ENCODE peak calls at places on chromosomes 12 and 14, in eight cellular contexts. P is neural progenitor cell; D is ovary; W is AG20443; L is T-helper 2 cell; Y is stimulated activated CD4-positive, alpha-beta T cell treated with anti-CD3 and anti-CD28 coated beads, TNF-alpha, amount 100 ng/mL, for 4 hours; G is H9; Z is prostate gland. M is an unnamed sample.

GRCh38 chr12:131372706-131373195 is 338.1 kb upstream of the SFSWAP start:
- DNase-seq in Z (no peak), P (no peak), Y (no peak), G (no peak), W (no peak), D (no peak), L (no peak), M (no peak)

GRCh38 chr14:52338282-52338681 is 24.2 kb downstream of the PTGER2 start:
- DNase-seq in Y (no peak), D (no peak), G (no peak), Z (no peak), W (peak), P (no peak), L (no peak), M (peak)

GRCh38 chr12:111451649-111452129 is 46.0 kb downstream of the SH2B3 start:
- DNase-seq in Z (no peak), W (peak), D (no peak), L (no peak), P (peak), G (no peak), Y (no peak), M (peak)

GRCh38 chr12:81284137-81284536 is 206.3 kb downstream of the ACSS3 start:
- DNase-seq in P (peak), D (no peak), Z (no peak), Y (no peak), W (peak), G (peak), L (no peak), M (no peak)

GRCh38 chr12:83537428-83538053 is 850.8 kb downstream of the TMTC2 start:
- DNase-seq in L (no peak), Y (no peak), G (no peak), D (no peak), Z (no peak), W (no peak), P (no peak), M (peak)

GRCh38 chr14:72621387-72622065 is 272.4 kb downstream of the DPF3 start:
- DNase-seq in P (no peak), Z (no peak), G (no peak), W (no peak), L (no peak), Y (no peak), D (no peak), M (no peak)

GRCh38 chr14:94110552-94111181 is at the start of gene IFI27:
- DNase-seq in Z (no peak), W (peak), G (peak), L (no peak), P (no peak), Y (no peak), D (peak), M (no peak)

GRCh38 chr12:109730306-109731145 is 16.9 kb downstream of the FAM222A start:
- DNase-seq in L (no peak), G (no peak), Z (no peak), Y (no peak), W (no peak), D (peak), P (no peak), M (no peak)

GRCh38 chr12:69161835-69162234 is 77.5 kb upstream of the CPSF6 start:
- DNase-seq in G (no peak), L (no peak), Z (no peak), P (peak), Y (no peak), W (no peak), D (no peak), M (no peak)

GRCh38 chr14:76699901-76700590 is 61.2 kb upstream of the VASH1 start:
- DNase-seq in P (no peak), G (no peak), W (no peak), D (no peak), Y (no peak), Z (no peak), L (no peak), M (no peak)

GRCh38 chr12:108457006-108457733 is 57.9 kb upstream of the FICD start:
- DNase-seq in Z (no peak), Y (no peak), L (no peak), P (peak), G (peak), W (peak), D (no peak), M (peak)

GRCh38 chr14:34023824-34024767 is 73.2 kb upstream of the EGLN3 start:
- DNase-seq in G (no peak), D (no peak), W (no peak), L (no peak), Y (no peak), Z (no peak), P (no peak), M (no peak)

GRCh38 chr14:83558946-83559345 is 1971.0 kb upstream of the FLRT2 start:
- DNase-seq in G (no peak), L (no peak), Y (no peak), D (no peak), Z (no peak), P (no peak), W (no peak), M (no peak)

GRCh38 chr12:54191550-54192022 is 2.8 kb upstream of the SMUG1 start:
- DNase-seq in D (peak), G (peak), W (peak), Y (peak), Z (peak), L (peak), P (peak), M (peak)

GRCh38 chr12:122123051-122123760 is 44.6 kb downstream of the MLXIP start:
- DNase-seq in G (peak), W (peak), L (peak), P (peak), D (peak), Y (peak), Z (peak), M (peak)

GRCh38 chr14:60222820-60223219 is 26.2 kb upstream of the PPM1A start:
- DNase-seq in W (peak), L (no peak), P (no peak), Y (no peak), Z (peak), D (no peak), G (no peak), M (no peak)

GRCh38 chr14:49497267-49497666 is 88.9 kb downstream of the RPS29 start:
- DNase-seq in L (no peak), Y (no peak), W (no peak), D (no peak), P (no peak), Z (no peak), G (no peak), M (no peak)

GRCh38 chr12:89960011-89960507 is 251.4 kb upstream of the ATP2B1 start:
- DNase-seq in Y (no peak), Z (no peak), D (no peak), L (no peak), W (no peak), P (no peak), G (no peak), M (no peak)

GRCh38 chr12:116123511-116124258 is 153.8 kb downstream of the MED13L start:
- DNase-seq in P (peak), G (no peak), L (no peak), D (no peak), Z (no peak), W (peak), Y (peak), M (peak)

M was measured in GM03348.